ENCODE peak calls at places on chromosome 14, in seven cellular contexts. O, U, D, P, B, C and S are unnamed samples.

GRCh38 chr14:68513137-68513536 is 279.7 kb downstream of the ZFP36L1 start:
- ATAC-seq in U (no peak), B (no peak), O (no peak), P (no peak), C (no peak), D (no peak), S (no peak)

GRCh38 chr14:21719841-21720240 is 46.2 kb upstream of the OR4E1 start:
- ATAC-seq in B (no peak), D (no peak), O (no peak), U (no peak), P (no peak), C (no peak), S (no peak)

GRCh38 chr14:30620178-30620577 is 1.9 kb upstream of the SCFD1 start:
- ATAC-seq in O (no peak), B (no peak), C (no peak), P (no peak), D (no peak), U (no peak), S (no peak)

GRCh38 chr14:64998455-64998931 is 11.8 kb downstream of the FNTB start:
- ATAC-seq in B (no peak), O (no peak), U (no peak), P (no peak), D (no peak), C (no peak), S (no peak)

GRCh38 chr14:81122326-81122725 is 98.4 kb downstream of the GTF2A1 start:
- ATAC-seq in D (no peak), B (no peak), U (no peak), O (no peak), C (no peak), P (no peak), S (no peak)

GRCh38 chr14:94863366-94863765 is 93.5 kb upstream of the GSC start:
- ATAC-seq in C (no peak), B (no peak), P (no peak), U (no peak), O (no peak), D (no peak), S (no peak)

GRCh38 chr14:61761557-61761956 is 663 bp upstream of the SNAPC1 start:
- ATAC-seq in B (peak), O (no peak), C (peak), U (peak), P (no peak), D (no peak), S (peak)

GRCh38 chr14:34436118-34436905 is 25.7 kb downstream of the SPTSSA start:
- ATAC-seq in D (no peak), B (no peak), U (no peak), P (no peak), O (no peak), C (no peak), S (no peak)

GRCh38 chr14:88249266-88249665 is 73.8 kb downstream of the KCNK10 start:
- ATAC-seq in O (no peak), U (no peak), C (no peak), B (no peak), D (no peak), P (no peak), S (no peak)

GRCh38 chr14:96235426-96235825 is 20.6 kb upstream of the BDKRB1 start:
- ATAC-seq in C (no peak), P (no peak), U (no peak), O (no peak), D (no peak), B (no peak), S (no peak)

GRCh38 chr14:59377991-59378720 is 87.0 kb downstream of the GPR135 start:
- ATAC-seq in O (peak), P (peak), U (peak), D (peak), B (peak), C (peak), S (peak)

GRCh38 chr14:100102156-100102785 is 37.0 kb downstream of the EVL start:
- ATAC-seq in O (no peak), D (no peak), P (no peak), B (no peak), C (no peak), U (no peak), S (no peak)

GRCh38 chr14:94596361-94596760 is 15.1 kb downstream of the SERPINA5 start:
- ATAC-seq in P (no peak), U (no peak), O (no peak), D (no peak), C (no peak), B (no peak), S (no peak)

GRCh38 chr14:32938719-32939253 is at the start of gene NPAS3:
- ATAC-seq in B (peak), D (peak), O (no peak), U (peak), C (no peak), P (no peak), S (peak)

GRCh38 chr14:72792051-72792788 is 101.7 kb downstream of the DPF3 start:
- ATAC-seq in U (peak), P (no peak), O (no peak), B (peak), D (peak), C (peak), S (peak)

GRCh38 chr14:103123128-103123633 is at the start of gene TNFAIP2:
- ATAC-seq in O (peak), C (peak), B (peak), P (peak), D (peak), U (peak), S (peak)

GRCh38 chr14:25477699-25478098 is 427.8 kb upstream of the STXBP6 start:
- ATAC-seq in U (no peak), B (no peak), D (no peak), C (no peak), O (no peak), P (no peak), S (no peak)

GRCh38 chr14:34256223-34256622 is 205.8 kb downstream of the SPTSSA start:
- ATAC-seq in P (no peak), O (no peak), D (no peak), U (no peak), C (no peak), B (no peak), S (no peak)

GRCh38 chr14:35404246-35404495 is 378 bp downstream of the NFKBIA start:
- ATAC-seq in C (no peak), U (no peak), B (no peak), P (no peak), O (no peak), D (no peak), S (no peak)

GRCh38 chr14:33509454-33509853 is 441.4 kb downstream of the EGLN3 start:
- ATAC-seq in C (no peak), B (no peak), P (no peak), O (no peak), D (no peak), U (no peak), S (no peak)

GRCh38 chr14:50447491-50447890 is 50.8 kb upstream of the CDKL1 start:
- ATAC-seq in U (no peak), O (no peak), D (no peak), B (no peak), C (no peak), P (no peak), S (no peak)

GRCh38 chr14:75294649-75295033 is 16.0 kb downstream of the FOS start:
- ATAC-seq in U (peak), P (no peak), O (no peak), D (peak), C (no peak), B (no peak), S (no peak)

GRCh38 chr14:64225156-64225757 is 68.9 kb downstream of the ESR2 start:
- ATAC-seq in P (no peak), C (no peak), O (no peak), B (peak), D (no peak), U (no peak), S (no peak)

GRCh38 chr14:98728024-98728423 is 544.0 kb downstream of the BCL11B start:
- ATAC-seq in P (no peak), C (no peak), U (no peak), B (no peak), D (no peak), O (no peak), S (no peak)

GRCh38 chr14:99737956-99738667 is 54.0 kb downstream of the CYP46A1 start:
- ATAC-seq in B (peak), D (peak), O (peak), U (peak), P (no peak), C (peak), S (peak)

GRCh38 chr14:74618078-74618952 is 6.3 kb upstream of the LTBP2 start:
- ATAC-seq in U (peak), B (peak), P (no peak), D (no peak), C (peak), O (no peak), S (no peak)

GRCh38 chr14:41824441-41824840 is 217.8 kb downstream of the LRFN5 start:
- ATAC-seq in C (no peak), D (no peak), O (no peak), P (no peak), B (no peak), U (no peak), S (no peak)

GRCh38 chr14:33510991-33511390 is 439.9 kb downstream of the EGLN3 start:
- ATAC-seq in U (no peak), O (no peak), B (no peak), C (no peak), D (no peak), P (no peak), S (no peak)

GRCh38 chr14:56172074-56172473 is 53.9 kb downstream of the PELI2 start:
- ATAC-seq in U (no peak), D (no peak), B (no peak), O (no peak), P (no peak), C (no peak), S (no peak)

GRCh38 chr14:60722163-60722835 is 1.9 kb downstream of the SIX4 start:
- ATAC-seq in D (peak), U (peak), P (peak), C (peak), B (peak), O (peak), S (no peak)

GRCh38 chr14:52527052-52527451 is 25.3 kb downstream of the TXNDC16 start:
- ATAC-seq in U (no peak), O (no peak), D (no peak), C (no peak), B (no peak), P (no peak), S (no peak)

GRCh38 chr14:52363969-52364368 is 49.9 kb downstream of the PTGER2 start:
- ATAC-seq in C (no peak), D (no peak), O (peak), U (no peak), P (no peak), B (no peak), S (no peak)

GRCh38 chr14:78530078-78530477 is 359.9 kb downstream of the NRXN3 start:
- ATAC-seq in C (no peak), O (no peak), U (no peak), P (peak), D (no peak), B (no peak), S (no peak)

GRCh38 chr14:45267084-45267483 is 14.1 kb upstream of the MIS18BP1 start:
- ATAC-seq in U (peak), O (no peak), C (peak), D (no peak), B (peak), P (no peak), S (no peak)

GRCh38 chr14:69268763-69269162 is 8.8 kb downstream of the GALNT16 start:
- ATAC-seq in U (peak), P (no peak), B (peak), D (no peak), C (peak), O (no peak), S (no peak)

GRCh38 chr14:105889666-105890473 is 363.5 kb downstream of the TMEM121 start:
- ATAC-seq in C (no peak), P (no peak), B (no peak), O (no peak), D (no peak), U (no peak), S (no peak)

GRCh38 chr14:76098916-76099675 is 52.6 kb upstream of the GPATCH2L start:
- ATAC-seq in P (no peak), D (no peak), C (no peak), U (no peak), B (no peak), O (no peak), S (no peak)